ENCODE peak calls at places on chromosomes 11 and 22, in seven cellular contexts. One of them, this sample, is unnamed.

GRCh38 chr11:117597083-117597482 is 199.9 kb downstream of the DSCAML1 start:
- DNase-seq in cardiac muscle cell: peak
- DNase-seq in activated naive CD4-positive, alpha-beta T cell treated with anti-CD3 and anti-CD28 coated beads, Interleukin-2, amount 50 U/mL, for 16 hours: peak
- DNase-seq in foreskin fibroblast: peak
- DNase-seq in fibroblast of the aortic adventitia: peak
- DNase-seq in A549: peak
- DNase-seq in aorta: no peak
- DNase-seq in this sample: peak

GRCh38 chr11:119196833-119197483 is 9.2 kb upstream of the CBL start:
- DNase-seq in activated naive CD4-positive, alpha-beta T cell treated with anti-CD3 and anti-CD28 coated beads, Interleukin-2, amount 50 U/mL, for 16 hours: peak
- DNase-seq in cardiac muscle cell: peak
- DNase-seq in aorta: no peak
- DNase-seq in fibroblast of the aortic adventitia: peak
- DNase-seq in A549: peak
- DNase-seq in foreskin fibroblast: peak
- DNase-seq in this sample: peak

GRCh38 chr22:27011131-27011530 is 353.7 kb downstream of the MIAT start:
- DNase-seq in aorta: no peak
- DNase-seq in activated naive CD4-positive, alpha-beta T cell treated with anti-CD3 and anti-CD28 coated beads, Interleukin-2, amount 50 U/mL, for 16 hours: no peak
- DNase-seq in foreskin fibroblast: no peak
- DNase-seq in cardiac muscle cell: no peak
- DNase-seq in A549: no peak
- DNase-seq in fibroblast of the aortic adventitia: no peak
- DNase-seq in this sample: no peak

GRCh38 chr11:9765320-9766101 is 101.6 kb downstream of the SWAP70 start:
- DNase-seq in foreskin fibroblast: peak
- DNase-seq in fibroblast of the aortic adventitia: peak
- DNase-seq in aorta: peak
- DNase-seq in activated naive CD4-positive, alpha-beta T cell treated with anti-CD3 and anti-CD28 coated beads, Interleukin-2, amount 50 U/mL, for 16 hours: no peak
- DNase-seq in A549: no peak
- DNase-seq in cardiac muscle cell: peak
- DNase-seq in this sample: no peak

GRCh38 chr11:101255036-101255435 is 125.4 kb upstream of the PGR start:
- DNase-seq in aorta: no peak
- DNase-seq in cardiac muscle cell: no peak
- DNase-seq in fibroblast of the aortic adventitia: no peak
- DNase-seq in activated naive CD4-positive, alpha-beta T cell treated with anti-CD3 and anti-CD28 coated beads, Interleukin-2, amount 50 U/mL, for 16 hours: no peak
- DNase-seq in A549: no peak
- DNase-seq in foreskin fibroblast: no peak
- DNase-seq in this sample: no peak

GRCh38 chr11:128621491-128622136 is 34.3 kb upstream of the ETS1 start:
- DNase-seq in foreskin fibroblast: peak
- DNase-seq in cardiac muscle cell: no peak
- DNase-seq in activated naive CD4-positive, alpha-beta T cell treated with anti-CD3 and anti-CD28 coated beads, Interleukin-2, amount 50 U/mL, for 16 hours: no peak
- DNase-seq in aorta: no peak
- DNase-seq in fibroblast of the aortic adventitia: peak
- DNase-seq in A549: no peak
- DNase-seq in this sample: no peak

GRCh38 chr11:100098560-100098959 is 588.5 kb upstream of the ARHGAP42 start:
- DNase-seq in fibroblast of the aortic adventitia: no peak
- DNase-seq in A549: no peak
- DNase-seq in aorta: no peak
- DNase-seq in cardiac muscle cell: no peak
- DNase-seq in activated naive CD4-positive, alpha-beta T cell treated with anti-CD3 and anti-CD28 coated beads, Interleukin-2, amount 50 U/mL, for 16 hours: no peak
- DNase-seq in foreskin fibroblast: no peak
- DNase-seq in this sample: no peak

GRCh38 chr11:3773180-3773579 is 24.2 kb downstream of the NUP98 start:
- DNase-seq in A549: no peak
- DNase-seq in cardiac muscle cell: no peak
- DNase-seq in foreskin fibroblast: no peak
- DNase-seq in fibroblast of the aortic adventitia: no peak
- DNase-seq in aorta: no peak
- DNase-seq in activated naive CD4-positive, alpha-beta T cell treated with anti-CD3 and anti-CD28 coated beads, Interleukin-2, amount 50 U/mL, for 16 hours: no peak
- DNase-seq in this sample: no peak

GRCh38 chr11:70067591-70068341 is 10.4 kb upstream of the ANO1 start:
- DNase-seq in cardiac muscle cell: peak
- DNase-seq in aorta: no peak
- DNase-seq in A549: no peak
- DNase-seq in activated naive CD4-positive, alpha-beta T cell treated with anti-CD3 and anti-CD28 coated beads, Interleukin-2, amount 50 U/mL, for 16 hours: no peak
- DNase-seq in fibroblast of the aortic adventitia: no peak
- DNase-seq in foreskin fibroblast: no peak
- DNase-seq in this sample: peak

GRCh38 chr22:19786959-19787848 is 26.6 kb downstream of the TBX1 start:
- DNase-seq in activated naive CD4-positive, alpha-beta T cell treated with anti-CD3 and anti-CD28 coated beads, Interleukin-2, amount 50 U/mL, for 16 hours: no peak
- DNase-seq in aorta: peak
- DNase-seq in fibroblast of the aortic adventitia: no peak
- DNase-seq in cardiac muscle cell: no peak
- DNase-seq in foreskin fibroblast: no peak
- DNase-seq in A549: no peak
- DNase-seq in this sample: no peak

GRCh38 chr11:87150936-87151335 is 113.2 kb downstream of the TMEM135 start:
- DNase-seq in A549: no peak
- DNase-seq in cardiac muscle cell: no peak
- DNase-seq in activated naive CD4-positive, alpha-beta T cell treated with anti-CD3 and anti-CD28 coated beads, Interleukin-2, amount 50 U/mL, for 16 hours: no peak
- DNase-seq in foreskin fibroblast: no peak
- DNase-seq in fibroblast of the aortic adventitia: peak
- DNase-seq in aorta: no peak
- DNase-seq in this sample: no peak

GRCh38 chr11:3101921-3102640 is 44.9 kb upstream of the CARS1 start:
- DNase-seq in fibroblast of the aortic adventitia: no peak
- DNase-seq in activated naive CD4-positive, alpha-beta T cell treated with anti-CD3 and anti-CD28 coated beads, Interleukin-2, amount 50 U/mL, for 16 hours: no peak
- DNase-seq in cardiac muscle cell: no peak
- DNase-seq in aorta: no peak
- DNase-seq in foreskin fibroblast: no peak
- DNase-seq in A549: no peak
- DNase-seq in this sample: no peak

GRCh38 chr11:117313103-117313502 is 3.0 kb downstream of the BACE1 start:
- DNase-seq in activated naive CD4-positive, alpha-beta T cell treated with anti-CD3 and anti-CD28 coated beads, Interleukin-2, amount 50 U/mL, for 16 hours: no peak
- DNase-seq in cardiac muscle cell: no peak
- DNase-seq in A549: no peak
- DNase-seq in aorta: no peak
- DNase-seq in fibroblast of the aortic adventitia: no peak
- DNase-seq in foreskin fibroblast: no peak
- DNase-seq in this sample: no peak

GRCh38 chr11:57323503-57324153 is 1.1 kb downstream of the TNKS1BP1 start:
- DNase-seq in foreskin fibroblast: no peak
- DNase-seq in fibroblast of the aortic adventitia: peak
- DNase-seq in activated naive CD4-positive, alpha-beta T cell treated with anti-CD3 and anti-CD28 coated beads, Interleukin-2, amount 50 U/mL, for 16 hours: no peak
- DNase-seq in A549: no peak
- DNase-seq in aorta: no peak
- DNase-seq in cardiac muscle cell: no peak
- DNase-seq in this sample: peak

GRCh38 chr11:57514538-57515331 is 767 bp downstream of the SLC43A1 start:
- DNase-seq in foreskin fibroblast: no peak
- DNase-seq in A549: no peak
- DNase-seq in activated naive CD4-positive, alpha-beta T cell treated with anti-CD3 and anti-CD28 coated beads, Interleukin-2, amount 50 U/mL, for 16 hours: peak
- DNase-seq in aorta: peak
- DNase-seq in cardiac muscle cell: peak
- DNase-seq in fibroblast of the aortic adventitia: peak
- DNase-seq in this sample: no peak

GRCh38 chr11:11782532-11783110 is 59.2 kb upstream of the USP47 start:
- DNase-seq in activated naive CD4-positive, alpha-beta T cell treated with anti-CD3 and anti-CD28 coated beads, Interleukin-2, amount 50 U/mL, for 16 hours: no peak
- DNase-seq in foreskin fibroblast: no peak
- DNase-seq in A549: no peak
- DNase-seq in aorta: no peak
- DNase-seq in fibroblast of the aortic adventitia: no peak
- DNase-seq in cardiac muscle cell: no peak
- DNase-seq in this sample: no peak

GRCh38 chr11:64125676-64126075 is 40.2 kb downstream of the MACROD1 start:
- DNase-seq in fibroblast of the aortic adventitia: no peak
- DNase-seq in cardiac muscle cell: no peak
- DNase-seq in aorta: no peak
- DNase-seq in activated naive CD4-positive, alpha-beta T cell treated with anti-CD3 and anti-CD28 coated beads, Interleukin-2, amount 50 U/mL, for 16 hours: no peak
- DNase-seq in foreskin fibroblast: no peak
- DNase-seq in A549: no peak
- DNase-seq in this sample: no peak

This sample was measured in SK-MEL-5.